ENCODE peak calls at places on chromosomes 16 and 17, in nine cellular contexts. H, M, V, P, K, Z, Q, J and D are unnamed samples.

GRCh38 chr17:64984776-64985521 is 65.7 kb upstream of the LRRC37A3 start:
- DNase-seq in K (no peak), Q (peak; percentile 34), P (no peak), J (peak; percentile 45), M (no peak), Z (peak; percentile 86), H (no peak), V (peak; percentile 59), D (no peak)

GRCh38 chr16:46715769-46716305 is 26.4 kb downstream of the ORC6 start:
- DNase-seq in P (peak; percentile 33), J (no peak), H (no peak), Q (no peak), K (no peak), M (no peak), Z (no peak), V (no peak), D (no peak)

GRCh38 chr16:30774367-30775130 is 12.4 kb downstream of the RNF40 start:
- DNase-seq in V (no peak), J (no peak), M (no peak), P (no peak), K (no peak), H (no peak), Z (peak; percentile 29), Q (no peak), D (no peak)

GRCh38 chr16:778909-779527 is 9.2 kb downstream of the RPUSD1 start:
- DNase-seq in K (no peak), Q (no peak), M (no peak), Z (no peak), J (no peak), H (no peak), P (no peak), V (no peak), D (no peak)

GRCh38 chr17:751269-752001 is 629 bp downstream of the GEMIN4 start:
- DNase-seq in Z (peak; percentile 44), M (no peak), J (peak; percentile 52), Q (peak; percentile 60), H (peak; percentile 44), V (peak; percentile 28), K (no peak), P (no peak), D (no peak)

GRCh38 chr16:10876799-10877341 is at the start of gene CIITA:
- DNase-seq in V (no peak), P (peak; percentile 41), Q (peak; percentile 66), H (peak; percentile 51), M (peak; percentile 55), J (peak; percentile 95), Z (peak; percentile 85), K (no peak), D (peak; percentile 76)

GRCh38 chr17:40467281-40467867 is 24.1 kb downstream of the IGFBP4 start:
- DNase-seq in Q (peak; percentile 41), J (no peak), Z (no peak), V (no peak), K (no peak), M (no peak), H (no peak), P (no peak), D (no peak)

GRCh38 chr17:44086364-44087311 is 16.1 kb downstream of the G6PC3 start:
- DNase-seq in M (peak; percentile 74), V (peak; percentile 44), H (no peak), P (no peak), Q (peak; percentile 90), K (peak; percentile 81), Z (peak; percentile 70), J (peak; percentile 96), D (peak; percentile 64)

GRCh38 chr16:74825941-74826340 is 51.3 kb upstream of the FA2H start:
- DNase-seq in J (peak; percentile 44), Z (no peak), P (no peak), Q (no peak), V (no peak), M (no peak), K (no peak), H (peak; percentile 2), D (no peak)

GRCh38 chr17:8719291-8720246 is 25.1 kb downstream of the CCDC42 start:
- DNase-seq in Z (no peak), M (no peak), V (peak; percentile 21), P (no peak), K (no peak), Q (no peak), J (no peak), H (no peak), D (no peak)

GRCh38 chr17:8673621-8674020 is 43.1 kb upstream of the MYH10 start:
- DNase-seq in Q (peak; percentile 91), K (no peak), H (no peak), Z (peak; percentile 25), V (no peak), J (no peak), M (peak; percentile 16), P (no peak), D (no peak)

GRCh38 chr17:77709594-77709993 is 248.9 kb upstream of the TNRC6C start:
- DNase-seq in Q (no peak), J (no peak), M (no peak), Z (no peak), V (no peak), P (no peak), K (no peak), H (peak; percentile 5), D (no peak)

GRCh38 chr17:37610971-37611370 is 1.8 kb upstream of the SYNRG start:
- DNase-seq in J (no peak), Q (no peak), H (no peak), V (no peak), M (no peak), K (no peak), Z (no peak), P (no peak), D (no peak)

GRCh38 chr16:69338557-69339288 is 641 bp downstream of the COG8 start:
- DNase-seq in K (no peak), P (no peak), J (no peak), M (no peak), Q (no peak), V (no peak), Z (no peak), H (peak; percentile 58), D (peak; percentile 35)

GRCh38 chr17:70205386-70205785 is 36.1 kb downstream of the KCNJ2 start:
- DNase-seq in J (peak; percentile 74), V (no peak), H (no peak), M (no peak), K (no peak), Q (no peak), P (no peak), Z (no peak), D (no peak)

GRCh38 chr17:32912218-32912897 is 15.6 kb upstream of the TMEM98 start:
- DNase-seq in M (peak; percentile 41), K (peak; percentile 59), J (peak; percentile 63), Q (peak; percentile 66), Z (peak; percentile 85), P (no peak), V (peak; percentile 64), H (peak; percentile 92), D (no peak)

GRCh38 chr16:31243734-31244670 is 15.8 kb upstream of the ITGAM start:
- DNase-seq in H (no peak), V (no peak), Z (no peak), J (no peak), P (no peak), Q (no peak), M (no peak), K (no peak), D (no peak)

GRCh38 chr17:43702636-43703035 is 40.9 kb upstream of the MEOX1 start:
- DNase-seq in Q (peak; percentile 36), H (no peak), K (no peak), Z (no peak), P (no peak), V (peak; percentile 50), J (no peak), M (no peak), D (no peak)

GRCh38 chr16:1991135-1991551 is 1.4 kb downstream of the SYNGR3 start:
- DNase-seq in Z (no peak), M (no peak), J (no peak), P (no peak), K (no peak), V (no peak), Q (no peak), H (peak; percentile 56), D (no peak)

GRCh38 chr17:42438600-42439567 is 15.8 kb upstream of the CAVIN1 start:
- DNase-seq in P (no peak), H (peak; percentile 61), Q (peak; percentile 55), J (peak; percentile 48), Z (peak; percentile 55), M (no peak), V (peak; percentile 64), K (no peak), D (no peak)
- TF ChIP-seq CTCF in P (no peak), H (peak; percentile 53), Q (peak; percentile 50), J (peak; percentile 51), Z (no peak), M (peak; percentile 59), V (peak; percentile 29), K (peak; percentile 52), D (no peak)

GRCh38 chr17:50598487-50598886 is 36.2 kb upstream of the ABCC3 start:
- DNase-seq in K (no peak), Q (no peak), M (no peak), P (no peak), Z (no peak), V (no peak), H (no peak), J (no peak), D (no peak)

GRCh38 chr17:50594040-50594618 is 33.6 kb downstream of the CACNA1G start:
- DNase-seq in M (no peak), Z (no peak), K (no peak), H (no peak), J (no peak), Q (no peak), V (no peak), P (no peak), D (no peak)

GRCh38 chr17:50594931-50595330 is 34.4 kb downstream of the CACNA1G start:
- DNase-seq in P (no peak), Z (no peak), Q (no peak), K (no peak), M (no peak), H (no peak), V (no peak), J (no peak), D (no peak)

GRCh38 chr17:50593321-50593720 is 32.8 kb downstream of the CACNA1G start:
- DNase-seq in K (no peak), J (no peak), H (no peak), M (no peak), Q (no peak), Z (no peak), P (no peak), V (peak; percentile 77), D (no peak)

GRCh38 chr17:50596191-50597037 is 35.9 kb downstream of the CACNA1G start:
- DNase-seq in P (no peak), M (no peak), K (no peak), V (peak; percentile 57), Q (no peak), Z (no peak), H (peak; percentile 50), J (no peak), D (no peak)
- TF ChIP-seq CTCF in P (no peak), M (peak; percentile 7), K (peak; percentile 44), V (peak; percentile 68), Q (peak; percentile 18), Z (no peak), H (peak; percentile 32), J (no peak), D (no peak)

GRCh38 chr17:14297161-14297851 is 3.6 kb upstream of the HS3ST3B1 start:
- DNase-seq in Q (peak; percentile 51), M (no peak), P (no peak), Z (no peak), V (peak; percentile 41), H (no peak), K (no peak), J (peak; percentile 13), D (no peak)
- TF ChIP-seq CTCF in Q (peak; percentile 1), M (peak; percentile 33), P (no peak), Z (peak; percentile 26), V (no peak), H (no peak), K (peak; percentile 28), J (no peak), D (no peak)

GRCh38 chr16:20676867-20677266 is 20.6 kb downstream of the ACSM1 start:
- DNase-seq in M (no peak), H (no peak), V (no peak), K (no peak), Q (no peak), P (no peak), J (no peak), Z (no peak), D (no peak)
- TF ChIP-seq CTCF in M (no peak), H (peak; percentile 16), V (peak; percentile 16), K (no peak), Q (no peak), P (no peak), J (peak; percentile 14), Z (peak; percentile 12), D (no peak)